ENCODE peak calls at places on chromosomes 5 and 9, in six cellular contexts. B, H, Z, A, N and J are unnamed samples.

GRCh38 chr9:106613250-106613737 is 249.7 kb upstream of the ZNF462 start:
- DNase-seq in B (no peak), H (no peak), Z (no peak), A (no peak), N (no peak), J (no peak)

GRCh38 chr9:131289301-131290038 is at the start of gene PLPP7:
- DNase-seq in B (no peak), H (no peak), Z (no peak), A (no peak), N (peak; percentile 59), J (no peak)

GRCh38 chr5:31470608-31471007 is 61.3 kb downstream of the DROSHA start:
- DNase-seq in B (no peak), H (no peak), Z (no peak), A (no peak), N (no peak), J (peak; percentile 67)

GRCh38 chr9:16773116-16773515 is 97.4 kb downstream of the BNC2 start:
- DNase-seq in B (no peak), H (no peak), Z (no peak), A (no peak), N (no peak), J (no peak)

GRCh38 chr5:50301756-50302155 is 139.3 kb downstream of the EMB start:
- DNase-seq in B (no peak), H (no peak), Z (no peak), A (no peak), N (no peak), J (no peak)

GRCh38 chr9:134504106-134504385 is 137.6 kb upstream of the COL5A1 start:
- DNase-seq in B (no peak), H (no peak), Z (no peak), A (no peak), N (no peak), J (no peak)

GRCh38 chr9:129491486-129491855 is 129.4 kb downstream of the C9orf50 start:
- DNase-seq in B (no peak), H (no peak), Z (no peak), A (no peak), N (no peak), J (no peak)

GRCh38 chr9:123349691-123350480 is 6.1 kb upstream of the CRB2 start:
- DNase-seq in B (peak; percentile 25), H (peak; percentile 54), Z (peak; percentile 75), A (peak; percentile 50), N (peak; percentile 60), J (peak; percentile 75)

GRCh38 chr9:127898433-127899199 is 787 bp downstream of the ST6GALNAC6 start:
- DNase-seq in B (no peak), H (no peak), Z (no peak), A (no peak), N (no peak), J (peak; percentile 71)

GRCh38 chr5:56152437-56152836 is 80.7 kb downstream of the ANKRD55 start:
- DNase-seq in B (no peak), H (peak; percentile 12), Z (peak; percentile 22), A (no peak), N (no peak), J (no peak)

GRCh38 chr5:77776606-77777206 is 567 bp upstream of the TBCA start:
- DNase-seq in B (no peak), H (no peak), Z (no peak), A (no peak), N (no peak), J (no peak)

GRCh38 chr9:96818535-96818934 is 35.8 kb downstream of the ZNF782 start:
- DNase-seq in B (no peak), H (no peak), Z (no peak), A (no peak), N (no peak), J (no peak)

GRCh38 chr9:99819123-99819483 is 2.6 kb upstream of the NR4A3 start:
- DNase-seq in B (no peak), H (no peak), Z (no peak), A (no peak), N (no peak), J (no peak)

GRCh38 chr5:174354571-174354970 is 309.1 kb downstream of the NSG2 start:
- DNase-seq in B (no peak), H (no peak), Z (no peak), A (no peak), N (no peak), J (peak; percentile 74)

GRCh38 chr9:96721303-96721702 is 56.6 kb downstream of the ZNF510 start:
- DNase-seq in B (no peak), H (no peak), Z (no peak), A (no peak), N (no peak), J (no peak)

GRCh38 chr9:121599186-121599871 is 52.1 kb upstream of the DAB2IP start:
- DNase-seq in B (no peak), H (no peak), Z (no peak), A (no peak), N (peak; percentile 78), J (no peak)

GRCh38 chr9:97398999-97399758 is 12.7 kb upstream of the TDRD7 start:
- DNase-seq in B (peak; percentile 64), H (peak; percentile 58), Z (peak; percentile 58), A (peak; percentile 13), N (peak; percentile 90), J (peak; percentile 86)

GRCh38 chr9:126842977-126843799 is 17.3 kb upstream of the ZBTB34 start:
- DNase-seq in B (no peak), H (no peak), Z (no peak), A (no peak), N (peak; percentile 65), J (no peak)

GRCh38 chr5:154473581-154474266 is 4.3 kb downstream of the HAND1 start:
- DNase-seq in B (no peak), H (no peak), Z (no peak), A (no peak), N (no peak), J (no peak)

GRCh38 chr5:163269624-163270023 is 167.8 kb upstream of the CCNG1 start:
- DNase-seq in B (no peak), H (no peak), Z (no peak), A (no peak), N (no peak), J (no peak)

GRCh38 chr5:135092476-135092875 is 58.4 kb upstream of the PITX1 start:
- DNase-seq in B (no peak), H (no peak), Z (no peak), A (no peak), N (no peak), J (no peak)

GRCh38 chr5:171927345-171927941 is 79.0 kb downstream of the FBXW11 start:
- DNase-seq in B (no peak), H (no peak), Z (no peak), A (no peak), N (no peak), J (no peak)

GRCh38 chr9:16276866-16277265 is 593.6 kb downstream of the BNC2 start:
- DNase-seq in B (no peak), H (no peak), Z (no peak), A (no peak), N (no peak), J (no peak)

GRCh38 chr5:1508679-1509290 is 15.0 kb downstream of the LPCAT1 start:
- DNase-seq in B (no peak), H (no peak), Z (no peak), A (no peak), N (no peak), J (no peak)

GRCh38 chr5:175894805-175895204 is 23.4 kb downstream of the CPLX2 start:
- DNase-seq in B (no peak), H (no peak), Z (no peak), A (no peak), N (no peak), J (no peak)

GRCh38 chr9:69542942-69543704 is 129.0 kb downstream of the APBA1 start:
- DNase-seq in B (no peak), H (no peak), Z (no peak), A (no peak), N (no peak), J (peak; percentile 6)

GRCh38 chr5:7754997-7755596 is 95.8 kb downstream of the CFAP90 start:
- DNase-seq in B (peak; percentile 19), H (peak; percentile 64), Z (no peak), A (no peak), N (peak; percentile 32), J (peak; percentile 44)

GRCh38 chr9:98530275-98530674 is 178.5 kb downstream of the GABBR2 start:
- DNase-seq in B (no peak), H (no peak), Z (no peak), A (no peak), N (no peak), J (no peak)

GRCh38 chr5:109656829-109657228 is 32.9 kb upstream of the MAN2A1 start:
- DNase-seq in B (no peak), H (peak; percentile 94), Z (peak; percentile 51), A (peak; percentile 17), N (peak; percentile 59), J (peak; percentile 93)

GRCh38 chr5:1519631-1520141 is 4.1 kb downstream of the LPCAT1 start:
- DNase-seq in B (no peak), H (no peak), Z (no peak), A (no peak), N (no peak), J (no peak)

GRCh38 chr5:158634713-158635112 is 465.0 kb downstream of the EBF1 start:
- DNase-seq in B (no peak), H (no peak), Z (no peak), A (no peak), N (no peak), J (no peak)

GRCh38 chr9:3768698-3769458 is 243.1 kb upstream of the RFX3 start:
- DNase-seq in B (no peak), H (no peak), Z (no peak), A (no peak), N (peak; percentile 32), J (no peak)

GRCh38 chr5:177117441-177118045 is 16.0 kb upstream of the NSD1 start:
- DNase-seq in B (no peak), H (no peak), Z (no peak), A (no peak), N (no peak), J (no peak)

GRCh38 chr5:64612349-64612961 is 77.8 kb upstream of the SHISAL2B start:
- DNase-seq in B (no peak), H (peak; percentile 28), Z (no peak), A (no peak), N (peak; percentile 61), J (peak; percentile 22)